ENCODE peak calls at places on chromosomes 4 and X, in four cellular contexts. One of them, this sample, is unnamed.

GRCh38 chr4:44661940-44662622 is 10.7 kb upstream of the YIPF7 start:
- DNase-seq in activated T-cell treated with anti-CD3 and anti-CD28 coated beads, Interleukin-2, amount 50 U/mL, for 72 hours: no peak
- DNase-seq in NAMALWA: no peak
- DNase-seq in AG09309: no peak
- DNase-seq in this sample: no peak

GRCh38 chr4:4734425-4734824 is 125.0 kb upstream of the MSX1 start:
- DNase-seq in activated T-cell treated with anti-CD3 and anti-CD28 coated beads, Interleukin-2, amount 50 U/mL, for 72 hours: no peak
- DNase-seq in AG09309: no peak
- DNase-seq in NAMALWA: no peak
- DNase-seq in this sample: no peak

GRCh38 chrX:120672841-120673530 is 43.1 kb upstream of the C1GALT1C1 start:
- DNase-seq in NAMALWA: no peak
- DNase-seq in activated T-cell treated with anti-CD3 and anti-CD28 coated beads, Interleukin-2, amount 50 U/mL, for 72 hours: no peak
- DNase-seq in AG09309: no peak
- DNase-seq in this sample: no peak

GRCh38 chr4:175560628-175561027 is 251.4 kb downstream of the GPM6A start:
- DNase-seq in NAMALWA: peak
- DNase-seq in AG09309: peak
- DNase-seq in activated T-cell treated with anti-CD3 and anti-CD28 coated beads, Interleukin-2, amount 50 U/mL, for 72 hours: no peak
- DNase-seq in this sample: no peak

GRCh38 chrX:137051978-137052640 is 18.3 kb upstream of the GPR101 start:
- DNase-seq in AG09309: no peak
- DNase-seq in activated T-cell treated with anti-CD3 and anti-CD28 coated beads, Interleukin-2, amount 50 U/mL, for 72 hours: peak
- DNase-seq in NAMALWA: peak
- DNase-seq in this sample: peak

GRCh38 chr4:120049732-120050494 is 16.7 kb downstream of the MAD2L1 start:
- DNase-seq in activated T-cell treated with anti-CD3 and anti-CD28 coated beads, Interleukin-2, amount 50 U/mL, for 72 hours: peak
- DNase-seq in AG09309: peak
- DNase-seq in NAMALWA: peak
- DNase-seq in this sample: peak

GRCh38 chr4:40552536-40552935 is 77.1 kb downstream of the RBM47 start:
- DNase-seq in NAMALWA: no peak
- DNase-seq in AG09309: no peak
- DNase-seq in activated T-cell treated with anti-CD3 and anti-CD28 coated beads, Interleukin-2, amount 50 U/mL, for 72 hours: no peak
- DNase-seq in this sample: no peak

GRCh38 chr4:183284965-183285364 is 35.1 kb downstream of the CLDN22 start:
- DNase-seq in AG09309: peak
- DNase-seq in NAMALWA: no peak
- DNase-seq in activated T-cell treated with anti-CD3 and anti-CD28 coated beads, Interleukin-2, amount 50 U/mL, for 72 hours: no peak
- DNase-seq in this sample: no peak

GRCh38 chr4:150242820-150243458 is 164.7 kb downstream of the DCLK2 start:
- DNase-seq in AG09309: no peak
- DNase-seq in NAMALWA: peak
- DNase-seq in activated T-cell treated with anti-CD3 and anti-CD28 coated beads, Interleukin-2, amount 50 U/mL, for 72 hours: peak
- DNase-seq in this sample: peak

GRCh38 chr4:101356928-101357327 is 9.6 kb upstream of the PPP3CA start:
- DNase-seq in NAMALWA: no peak
- DNase-seq in activated T-cell treated with anti-CD3 and anti-CD28 coated beads, Interleukin-2, amount 50 U/mL, for 72 hours: no peak
- DNase-seq in AG09309: peak
- DNase-seq in this sample: no peak

GRCh38 chr4:136662539-136662938 is 869.8 kb downstream of the PCDH18 start:
- DNase-seq in NAMALWA: no peak
- DNase-seq in AG09309: no peak
- DNase-seq in activated T-cell treated with anti-CD3 and anti-CD28 coated beads, Interleukin-2, amount 50 U/mL, for 72 hours: no peak
- DNase-seq in this sample: no peak

GRCh38 chrX:106927700-106928099 is 7.5 kb downstream of the CLDN2 start:
- DNase-seq in activated T-cell treated with anti-CD3 and anti-CD28 coated beads, Interleukin-2, amount 50 U/mL, for 72 hours: no peak
- DNase-seq in NAMALWA: no peak
- DNase-seq in AG09309: no peak
- DNase-seq in this sample: no peak

GRCh38 chr4:80265571-80266266 is 745 bp upstream of the FGF5 start:
- DNase-seq in NAMALWA: no peak
- DNase-seq in activated T-cell treated with anti-CD3 and anti-CD28 coated beads, Interleukin-2, amount 50 U/mL, for 72 hours: no peak
- DNase-seq in AG09309: peak
- DNase-seq in this sample: peak

GRCh38 chr4:185730849-185731608 is 81.0 kb downstream of the SORBS2 start:
- DNase-seq in AG09309: no peak
- DNase-seq in activated T-cell treated with anti-CD3 and anti-CD28 coated beads, Interleukin-2, amount 50 U/mL, for 72 hours: no peak
- DNase-seq in NAMALWA: peak
- DNase-seq in this sample: no peak

GRCh38 chrX:70219938-70220764 is 14.3 kb upstream of the AWAT1 start:
- DNase-seq in activated T-cell treated with anti-CD3 and anti-CD28 coated beads, Interleukin-2, amount 50 U/mL, for 72 hours: no peak
- DNase-seq in AG09309: no peak
- DNase-seq in NAMALWA: no peak
- DNase-seq in this sample: peak

GRCh38 chr4:168928346-168928745 is 81.7 kb downstream of the CBR4 start:
- DNase-seq in NAMALWA: no peak
- DNase-seq in AG09309: no peak
- DNase-seq in activated T-cell treated with anti-CD3 and anti-CD28 coated beads, Interleukin-2, amount 50 U/mL, for 72 hours: no peak
- DNase-seq in this sample: no peak

GRCh38 chr4:118683513-118683912 is 1.7 kb upstream of the METTL14 start:
- DNase-seq in activated T-cell treated with anti-CD3 and anti-CD28 coated beads, Interleukin-2, amount 50 U/mL, for 72 hours: no peak
- DNase-seq in AG09309: no peak
- DNase-seq in NAMALWA: peak
- DNase-seq in this sample: no peak

GRCh38 chr4:63841266-63841665 is 568.0 kb downstream of the TECRL start:
- DNase-seq in activated T-cell treated with anti-CD3 and anti-CD28 coated beads, Interleukin-2, amount 50 U/mL, for 72 hours: no peak
- DNase-seq in NAMALWA: no peak
- DNase-seq in AG09309: no peak
- DNase-seq in this sample: no peak